ENCODE peak calls at places on chromosomes 7 and 10, in seven cellular contexts. G is iPS-NIHi11, Q is NCI-H1092, S is kidney glomerular epithelial cell, R is midbrain, Z is HS-27A, K is ecto neural progenitor cell. I is an unnamed sample.

GRCh38 chr10:11429439-11430052 is 181.9 kb downstream of the USP6NL start:
- DNase-seq in K (no peak), S (no peak), G (no peak), Q (no peak), Z (no peak), R (no peak), I (no peak)

GRCh38 chr10:5961405-5962100 is 15.8 kb downstream of the IL15RA start:
- DNase-seq in S (no peak), R (no peak), Z (no peak), G (no peak), Q (no peak), K (no peak), I (no peak)

GRCh38 chr10:113140612-113141011 is 190.6 kb downstream of the TCF7L2 start:
- DNase-seq in Q (no peak), G (no peak), S (no peak), R (no peak), K (no peak), Z (no peak), I (no peak)

GRCh38 chr10:63700209-63700934 is 179.2 kb downstream of the REEP3 start:
- DNase-seq in Z (peak), S (peak), K (no peak), R (no peak), G (no peak), Q (no peak), I (no peak)

GRCh38 chr10:122050316-122050715 is 61.4 kb downstream of the TACC2 start:
- DNase-seq in Q (no peak), S (no peak), R (no peak), G (no peak), Z (no peak), K (no peak), I (no peak)

GRCh38 chr10:133231946-133232574 is 2.0 kb downstream of the UTF1 start:
- DNase-seq in Q (no peak), R (no peak), G (no peak), S (no peak), K (no peak), Z (no peak), I (peak)

GRCh38 chr10:128275405-128275804 is 149.2 kb upstream of the MKI67 start:
- DNase-seq in G (no peak), Q (no peak), R (no peak), Z (no peak), K (no peak), S (no peak), I (no peak)

GRCh38 chr10:110803830-110804338 is 67.8 kb upstream of the PDCD4 start:
- DNase-seq in Q (peak), Z (no peak), G (peak), R (peak), S (peak), K (peak), I (peak)

GRCh38 chr7:130400120-130400572 is 19.9 kb downstream of the CPA1 start:
- DNase-seq in G (no peak), R (no peak), S (no peak), K (no peak), Q (no peak), Z (no peak), I (no peak)

GRCh38 chr7:98086231-98086855 is 20.3 kb upstream of the LMTK2 start:
- DNase-seq in K (no peak), G (no peak), Q (no peak), R (no peak), S (no peak), Z (no peak), I (no peak)

GRCh38 chr7:26584964-26585650 is 279.3 kb downstream of the SKAP2 start:
- DNase-seq in R (no peak), G (no peak), S (peak), K (no peak), Q (peak), Z (no peak), I (no peak)

GRCh38 chr10:82378146-82378545 is 503.2 kb downstream of the NRG3 start:
- DNase-seq in R (no peak), Q (no peak), K (no peak), Z (no peak), G (no peak), S (peak), I (no peak)

GRCh38 chr10:13589316-13589715 is 2.6 kb downstream of the PRPF18 start:
- DNase-seq in G (no peak), K (no peak), R (no peak), Z (no peak), Q (no peak), S (no peak), I (no peak)